ENCODE peak calls at places on chromosomes 13 and 19, in five cellular contexts. One of them, this sample, is unnamed. For H3K4me1, the result is how much of the 10 kb centered on the place peaks cover.

GRCh38 chr13:80666782-80667537 is 326.0 kb upstream of the SPRY2 start:
- DNase-seq in A549: no peak
- DNase-seq in RWPE2: no peak
- DNase-seq in HCT116: no peak
- DNase-seq in neural progenitor cell: no peak
- DNase-seq in this sample: no peak

GRCh38 chr13:87669379-87669978 is 1.7 kb upstream of the SLITRK5 start:
- DNase-seq in A549: peak
- DNase-seq in RWPE2: no peak
- DNase-seq in HCT116: no peak
- DNase-seq in neural progenitor cell: peak
- DNase-seq in this sample: no peak

GRCh38 chr19:58007285-58007684 is 4.7 kb upstream of the ZNF606 start:
- DNase-seq in A549: peak
- DNase-seq in RWPE2: no peak
- DNase-seq in HCT116: no peak
- DNase-seq in neural progenitor cell: no peak
- DNase-seq in this sample: no peak

GRCh38 chr13:114203536-114203935 is 24.5 kb downstream of the CFAP97D2 start:
- DNase-seq in A549: no peak
- DNase-seq in RWPE2: no peak
- DNase-seq in HCT116: no peak
- DNase-seq in neural progenitor cell: no peak
- DNase-seq in this sample: peak

GRCh38 chr19:10086904-10087256 is 763 bp downstream of the SHFL start:
- DNase-seq in A549: no peak
- DNase-seq in RWPE2: no peak
- DNase-seq in HCT116: no peak
- DNase-seq in neural progenitor cell: peak
- DNase-seq in this sample: no peak

GRCh38 chr19:991174-991931 is 7.2 kb downstream of the WDR18 start:
- DNase-seq in A549: peak
- DNase-seq in RWPE2: no peak
- DNase-seq in HCT116: peak
- DNase-seq in neural progenitor cell: peak
- DNase-seq in this sample: no peak

GRCh38 chr19:32539240-32539916 is 41.6 kb upstream of the PDCD5 start:
- DNase-seq in A549: no peak
- DNase-seq in RWPE2: no peak
- DNase-seq in HCT116: no peak
- DNase-seq in neural progenitor cell: no peak
- DNase-seq in this sample: no peak

GRCh38 chr13:111361873-111362648 is 41.6 kb downstream of the TEX29 start:
- DNase-seq in A549: no peak
- DNase-seq in RWPE2: no peak
- DNase-seq in HCT116: no peak
- DNase-seq in neural progenitor cell: no peak
- DNase-seq in this sample: no peak

GRCh38 chr13:20191902-20192469 is 752 bp downstream of the GJB2 start:
- DNase-seq in A549: peak
- DNase-seq in RWPE2: no peak
- DNase-seq in HCT116: no peak
- DNase-seq in neural progenitor cell: peak
- DNase-seq in this sample: no peak

GRCh38 chr13:19720039-19720438 is 62.7 kb downstream of the PSPC1 start:
- DNase-seq in A549: no peak
- DNase-seq in RWPE2: no peak
- DNase-seq in HCT116: no peak
- DNase-seq in neural progenitor cell: no peak
- DNase-seq in this sample: no peak

GRCh38 chr13:99517984-99518383 is 16.7 kb downstream of the TM9SF2 start:
- DNase-seq in A549: no peak
- DNase-seq in RWPE2: no peak
- DNase-seq in HCT116: no peak
- DNase-seq in neural progenitor cell: no peak
- DNase-seq in this sample: no peak

GRCh38 chr19:34375598-34375997 is 10.6 kb downstream of the GPI start:
- DNase-seq in A549: no peak
- DNase-seq in RWPE2: no peak
- DNase-seq in HCT116: no peak
- DNase-seq in neural progenitor cell: no peak
- DNase-seq in this sample: no peak

GRCh38 chr13:23021921-23022320 is 158.9 kb upstream of the SGCG start:
- DNase-seq in A549: no peak
- DNase-seq in RWPE2: no peak
- DNase-seq in HCT116: no peak
- DNase-seq in neural progenitor cell: no peak
- DNase-seq in this sample: no peak

GRCh38 chr13:108463365-108463764 is 166.0 kb upstream of the MYO16 start:
- DNase-seq in A549: peak
- DNase-seq in RWPE2: no peak
- DNase-seq in HCT116: no peak
- DNase-seq in neural progenitor cell: no peak
- DNase-seq in this sample: peak

GRCh38 chr19:17469371-17470203 is 737 bp upstream of the SLC27A1 start:
- DNase-seq in A549: peak
- DNase-seq in RWPE2: peak
- DNase-seq in HCT116: peak
- DNase-seq in neural progenitor cell: peak
- DNase-seq in this sample: peak

GRCh38 chr13:112674412-112675383 is 15.1 kb upstream of the ATP11A start:
- DNase-seq in A549: no peak
- DNase-seq in RWPE2: no peak
- DNase-seq in HCT116: no peak
- DNase-seq in neural progenitor cell: no peak
- DNase-seq in this sample: no peak

GRCh38 chr19:13154911-13155471 is 4.8 kb downstream of the IER2 start:
- DNase-seq in A549: no peak
- DNase-seq in RWPE2: peak
- DNase-seq in HCT116: peak
- DNase-seq in neural progenitor cell: peak
- DNase-seq in this sample: no peak

GRCh38 chr19:51148571-51148970 is 6.5 kb downstream of the SIGLEC7 start:
- DNase-seq in A549: no peak
- DNase-seq in RWPE2: no peak
- DNase-seq in HCT116: no peak
- DNase-seq in neural progenitor cell: no peak
- DNase-seq in this sample: no peak

GRCh38 chr13:24168392-24168750 is 7.9 kb downstream of the SPATA13 start:
- DNase-seq in A549: no peak
- DNase-seq in RWPE2: no peak
- DNase-seq in HCT116: no peak
- DNase-seq in neural progenitor cell: peak
- DNase-seq in this sample: no peak
- H3K27ac ChIP-seq in A549: no peak
- H3K27ac ChIP-seq in RWPE2: no peak
- H3K27ac ChIP-seq in HCT116: no peak
- H3K27ac ChIP-seq in neural progenitor cell: no peak
- H3K27ac ChIP-seq in this sample: no peak

GRCh38 chr19:54333586-54334298 is 5.2 kb downstream of the LILRA4 start:
- DNase-seq in A549: no peak
- DNase-seq in RWPE2: no peak
- DNase-seq in HCT116: no peak
- DNase-seq in neural progenitor cell: no peak
- DNase-seq in this sample: no peak

GRCh38 chr19:54336893-54337857 is 1.8 kb downstream of the LILRA4 start:
- DNase-seq in A549: no peak
- DNase-seq in RWPE2: no peak
- DNase-seq in HCT116: no peak
- DNase-seq in neural progenitor cell: no peak
- DNase-seq in this sample: no peak

GRCh38 chr19:54337858-54338230 is 1.1 kb downstream of the LILRA4 start:
- DNase-seq in A549: no peak
- DNase-seq in RWPE2: no peak
- DNase-seq in HCT116: no peak
- DNase-seq in neural progenitor cell: no peak
- DNase-seq in this sample: no peak

GRCh38 chr19:54335979-54336892 is 2.7 kb downstream of the LILRA4 start:
- DNase-seq in A549: no peak
- DNase-seq in RWPE2: no peak
- DNase-seq in HCT116: no peak
- DNase-seq in neural progenitor cell: no peak
- DNase-seq in this sample: no peak

DNA sequence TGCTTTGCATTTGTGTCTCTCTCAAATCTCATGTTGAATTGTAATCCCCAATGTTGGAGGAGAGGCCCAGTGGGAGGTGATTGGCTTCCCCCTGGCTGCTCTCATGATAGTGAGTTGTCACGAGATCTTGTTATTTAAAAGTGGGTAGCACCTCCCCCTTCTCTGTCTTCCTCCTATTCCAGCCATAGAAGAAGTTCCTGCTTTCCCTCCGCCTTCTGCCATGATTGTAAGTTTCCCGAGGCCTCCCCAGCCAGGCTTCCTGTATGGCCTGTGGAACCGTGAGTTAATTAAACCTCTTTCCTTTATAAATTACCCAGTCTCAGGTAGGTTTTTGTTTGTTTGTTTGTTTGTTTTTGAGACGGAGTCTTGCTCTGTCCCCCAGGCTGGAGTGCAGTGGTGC is 3.8 kb downstream of the LILRA4 start:
- DNase-seq in A549: no peak
- DNase-seq in RWPE2: no peak
- DNase-seq in HCT116: no peak
- DNase-seq in neural progenitor cell: no peak
- DNase-seq in this sample: no peak
- H3K4me1 ChIP-seq in A549: under half
- H3K4me1 ChIP-seq in RWPE2: under half
- H3K4me1 ChIP-seq in HCT116: under half
- H3K4me1 ChIP-seq in neural progenitor cell: under half
- H3K4me1 ChIP-seq in this sample: under half

DNA sequence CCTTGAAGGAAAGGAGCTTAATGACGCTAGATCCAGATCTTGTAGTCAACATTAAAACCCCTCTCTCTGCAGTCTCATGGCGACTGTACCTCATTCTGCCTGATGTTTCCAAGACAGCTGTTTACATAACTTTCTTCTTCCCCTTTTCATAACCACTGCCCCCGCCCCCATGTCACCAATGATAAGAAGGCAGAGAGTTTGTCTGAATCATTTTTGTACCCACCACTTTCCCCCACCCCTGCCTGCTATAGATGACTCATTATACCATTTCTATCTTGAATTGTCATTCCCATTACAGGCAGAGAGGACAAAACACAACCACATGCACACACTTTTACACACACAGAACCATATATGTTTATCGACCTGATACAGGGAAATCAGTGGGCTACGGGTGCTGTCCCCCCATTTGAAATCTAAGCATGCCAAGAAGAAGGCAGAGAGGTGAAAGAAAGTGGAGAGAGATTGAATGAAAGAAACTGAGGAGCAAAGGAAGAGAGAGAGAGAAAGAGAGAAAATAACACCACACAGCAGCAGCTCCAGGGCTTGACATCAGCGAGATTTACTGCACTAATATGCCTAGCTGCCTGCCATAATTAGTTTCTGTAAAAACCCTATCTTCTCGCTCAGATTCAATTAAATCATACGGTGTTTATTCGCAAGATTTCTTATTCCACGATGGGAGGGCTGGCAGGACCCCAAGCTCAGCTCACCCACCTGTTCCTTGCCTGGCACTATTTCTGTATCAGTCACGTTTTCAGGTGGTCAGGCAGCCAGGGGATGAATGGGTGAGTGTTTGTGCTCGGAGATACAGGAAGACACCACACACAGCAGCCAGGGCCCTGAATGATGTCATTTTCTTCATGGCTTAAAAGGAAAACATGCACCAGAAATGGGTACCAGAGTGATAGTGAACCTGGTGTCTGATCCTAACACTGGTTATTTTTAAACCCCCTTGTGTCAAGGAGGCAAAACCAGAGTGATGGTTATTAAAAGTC is 114.3 kb upstream of the SERP2 start:
- DNase-seq in A549: peak
- DNase-seq in RWPE2: no peak
- DNase-seq in HCT116: no peak
- DNase-seq in neural progenitor cell: no peak
- DNase-seq in this sample: peak
- H3K27ac ChIP-seq in A549: peak
- H3K27ac ChIP-seq in RWPE2: no peak
- H3K27ac ChIP-seq in HCT116: no peak
- H3K27ac ChIP-seq in neural progenitor cell: no peak
- H3K27ac ChIP-seq in this sample: peak

DNA sequence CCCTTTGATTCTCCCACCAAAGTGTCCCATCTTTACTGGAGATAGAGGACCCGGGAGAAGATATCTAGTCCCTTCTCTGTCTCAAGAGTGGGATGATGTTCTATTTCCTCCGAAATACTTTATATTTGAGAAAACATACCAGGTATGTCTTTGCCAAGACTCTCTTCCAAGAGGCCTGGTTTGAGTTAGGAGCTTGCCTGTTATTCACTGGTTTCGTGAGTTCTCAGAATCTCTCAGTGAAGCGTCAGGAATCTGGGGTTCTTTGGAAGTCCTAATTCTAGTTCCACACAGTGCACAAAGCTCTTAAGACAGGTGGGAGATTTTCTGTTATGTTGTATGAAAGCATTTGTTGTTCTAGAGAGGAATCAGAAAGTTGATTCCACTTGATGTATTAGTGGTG is 182.0 kb downstream of the DNAJC15 start:
- DNase-seq in A549: no peak
- DNase-seq in RWPE2: no peak
- DNase-seq in HCT116: no peak
- DNase-seq in neural progenitor cell: no peak
- DNase-seq in this sample: no peak
- H3K4me1 ChIP-seq in A549: under half
- H3K4me1 ChIP-seq in RWPE2: under half
- H3K4me1 ChIP-seq in HCT116: under half
- H3K4me1 ChIP-seq in neural progenitor cell: under half
- H3K4me1 ChIP-seq in this sample: under half

DNA sequence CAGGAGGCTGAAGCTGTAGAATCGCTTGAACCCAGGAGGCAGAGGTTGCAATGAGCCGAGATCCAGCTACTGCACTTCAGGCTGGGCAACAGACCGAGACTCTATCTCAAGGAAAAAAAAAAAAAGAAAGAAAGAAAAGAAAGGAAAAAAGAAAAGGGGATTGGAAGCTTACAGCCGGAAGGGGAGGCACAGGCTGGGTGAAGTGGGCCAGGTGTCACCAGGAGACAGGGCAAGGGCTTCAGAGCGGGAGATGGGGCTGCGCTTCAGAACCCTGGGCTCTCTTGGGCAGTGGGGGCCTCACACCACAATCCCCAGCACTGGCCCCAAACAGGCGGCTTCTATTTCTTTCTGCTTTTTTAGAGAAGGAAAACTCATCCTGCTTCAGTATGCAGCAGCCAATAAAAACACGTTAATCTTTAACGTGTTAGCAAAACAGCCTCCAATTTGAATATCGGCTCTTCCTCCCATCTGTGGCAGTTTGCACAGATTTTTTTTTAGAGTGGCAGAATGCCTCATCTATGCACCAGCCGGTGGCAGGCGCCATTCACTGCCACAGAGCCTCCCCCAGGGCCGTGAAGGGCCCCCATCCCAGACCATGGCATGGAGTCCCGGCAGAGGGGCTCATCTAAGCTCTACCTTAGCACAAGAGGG is 46.6 kb upstream of the C19orf12 start:
- DNase-seq in A549: no peak
- DNase-seq in RWPE2: no peak
- DNase-seq in HCT116: no peak
- DNase-seq in neural progenitor cell: no peak
- DNase-seq in this sample: no peak
- H3K27ac ChIP-seq in A549: no peak
- H3K27ac ChIP-seq in RWPE2: no peak
- H3K27ac ChIP-seq in HCT116: no peak
- H3K27ac ChIP-seq in neural progenitor cell: no peak
- H3K27ac ChIP-seq in this sample: no peak